ENCODE peak calls at places on chromosomes 4 and X, in four cellular contexts. V, S, X and I are unnamed samples.

GRCh38 chrX:37060999-37061398 is 52.8 kb downstream of the FAM47C start:
- DNase-seq in V (peak; percentile 11), X (peak; percentile 72), S (peak; percentile 57), I (no peak)

GRCh38 chr4:184028571-184028996 is 123.5 kb downstream of the STOX2 start:
- DNase-seq in X (no peak), V (no peak), S (no peak), I (no peak)

GRCh38 chr4:78529569-78530209 is 21.9 kb upstream of the ANXA3 start:
- DNase-seq in V (no peak), X (peak; percentile 79), S (peak; percentile 80), I (no peak)

GRCh38 chr4:108113229-108113628 is 55.5 kb downstream of the LEF1 start:
- DNase-seq in V (no peak), X (no peak), S (no peak), I (no peak)

GRCh38 chr4:12375805-12376204 is 947.1 kb upstream of the HS3ST1 start:
- DNase-seq in S (no peak), V (no peak), X (no peak), I (no peak)

GRCh38 chr4:156971623-156972369 is at the start of gene PDGFC:
- DNase-seq in S (peak; percentile 74), X (peak; percentile 68), V (no peak), I (peak; percentile 31)

GRCh38 chr4:2432991-2433530 is 14.3 kb downstream of the CFAP99 start:
- DNase-seq in V (peak; percentile 18), X (peak; percentile 32), S (peak; percentile 51), I (no peak)

GRCh38 chr4:132063829-132064228 is 1085.3 kb upstream of the PCDH10 start:
- DNase-seq in X (no peak), S (no peak), V (no peak), I (no peak)

GRCh38 chr4:183289688-183290087 is 30.4 kb downstream of the CLDN22 start:
- DNase-seq in S (no peak), X (no peak), V (no peak), I (no peak)

GRCh38 chrX:150229481-150229880 is 133.6 kb upstream of the MAMLD1 start:
- DNase-seq in V (no peak), X (no peak), S (no peak), I (no peak)

GRCh38 chr4:152193059-152193458 is 342.8 kb downstream of the FBXW7 start:
- DNase-seq in V (peak; percentile 33), X (no peak), S (peak; percentile 4), I (no peak)

GRCh38 chrX:115894087-115894486 is 276.5 kb upstream of the AGTR2 start:
- DNase-seq in V (peak; percentile 13), S (peak; percentile 7), X (peak; percentile 65), I (no peak)

GRCh38 chr4:10960386-10960785 is 275.8 kb upstream of the CLNK start:
- DNase-seq in X (no peak), V (no peak), S (no peak), I (no peak)

GRCh38 chr4:2042207-2042946 is 16.8 kb upstream of the NAT8L start:
- DNase-seq in S (no peak), V (no peak), X (no peak), I (no peak)

GRCh38 chr4:105989411-105990242 is 94.4 kb downstream of the NPNT start:
- DNase-seq in V (no peak), S (no peak), X (peak; percentile 70), I (no peak)

GRCh38 chr4:113845138-113845537 is 83.6 kb upstream of the CAMK2D start:
- DNase-seq in X (no peak), S (peak; percentile 84), V (no peak), I (no peak)

GRCh38 chrX:30005821-30006220 is 209.5 kb upstream of the MAGEB2 start:
- DNase-seq in V (no peak), X (no peak), S (no peak), I (no peak)

GRCh38 chr4:5805270-5805669 is 87.6 kb downstream of the CRMP1 start:
- DNase-seq in V (no peak), S (no peak), X (no peak), I (no peak)

GRCh38 chr4:153084249-153084648 is 120.0 kb upstream of the TRIM2 start:
- DNase-seq in V (no peak), X (no peak), S (no peak), I (no peak)

GRCh38 chr4:95142877-95143412 is 385.2 kb downstream of the BMPR1B start:
- DNase-seq in V (no peak), S (no peak), X (no peak), I (no peak)

GRCh38 chr4:137375111-137375850 is 157.0 kb downstream of the PCDH18 start:
- DNase-seq in S (peak; percentile 56), V (no peak), X (no peak), I (no peak)

GRCh38 chrX:45198301-45198700 is 2.4 kb downstream of the DIPK2B start:
- DNase-seq in X (no peak), S (no peak), V (no peak), I (no peak)

GRCh38 chr4:153521995-153522799 is 56.0 kb downstream of the TMEM131L start:
- DNase-seq in X (no peak), S (no peak), V (no peak), I (no peak)

GRCh38 chr4:183437452-183437851 is 7.0 kb upstream of the CDKN2AIP start:
- DNase-seq in X (no peak), S (no peak), V (no peak), I (no peak)

DNA sequence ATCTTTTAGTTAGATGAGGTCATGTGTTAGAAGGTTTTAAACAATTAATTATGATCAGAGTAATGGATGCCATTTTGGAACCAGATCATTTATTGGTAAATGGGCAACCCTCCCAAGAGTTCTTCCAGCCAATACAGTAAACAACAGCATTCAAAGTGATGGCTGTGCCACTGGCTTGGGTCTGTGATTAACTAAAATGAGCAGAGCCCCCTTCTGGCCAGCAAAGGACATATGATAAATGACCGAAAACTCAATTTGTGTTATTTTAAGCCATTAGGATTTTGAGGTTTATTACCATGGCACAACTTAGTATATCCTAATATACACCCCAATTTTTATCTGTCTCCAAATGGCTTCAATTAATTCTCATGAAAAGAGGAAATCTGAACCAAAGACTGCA is 90.8 kb upstream of the NPFFR2 start:
- DNase-seq in X (peak; percentile 64), S (peak; percentile 43), V (no peak), I (no peak)
- TF ChIP-seq CTCF in X (peak; percentile 85), S (peak; percentile 44), V (peak; percentile 33), I (no peak)

DNA sequence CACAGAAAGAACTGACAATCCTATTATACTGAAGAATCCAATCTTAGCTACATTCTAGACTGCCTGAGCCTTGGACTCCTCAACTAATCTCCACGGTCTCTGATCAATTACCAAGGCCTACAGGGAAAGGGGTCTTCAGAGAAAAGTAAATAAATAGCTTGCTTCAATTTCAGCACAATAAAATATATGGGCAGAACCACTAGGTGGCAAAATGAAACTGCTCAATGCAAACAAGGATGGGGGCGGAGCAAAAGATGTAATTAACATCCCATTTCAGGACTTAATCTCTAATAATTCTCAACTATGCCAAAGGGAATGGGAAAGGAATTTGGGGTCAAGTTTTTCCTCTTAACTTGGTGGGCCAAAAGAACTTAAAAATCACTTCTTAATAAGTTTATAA is 78.4 kb upstream of the MAP3K15 start:
- DNase-seq in V (no peak), X (peak; percentile 56), S (peak; percentile 63), I (peak; percentile 44)
- TF ChIP-seq CTCF in V (peak; percentile 57), X (peak; percentile 72), S (peak; percentile 46), I (peak; percentile 33)

GRCh38 chr4:40403079-40403478 is 67.9 kb downstream of the CHRNA9 start:
- DNase-seq in S (no peak), V (no peak), X (no peak), I (no peak)
- TF ChIP-seq CTCF in S (no peak), V (no peak), X (no peak), I (no peak)

GRCh38 chrX:38968344-38968743 is 167.1 kb downstream of the MID1IP1 start:
- DNase-seq in V (no peak), S (no peak), X (no peak), I (no peak)

GRCh38 chrX:38970074-38970473 is 168.8 kb downstream of the MID1IP1 start:
- DNase-seq in S (no peak), X (no peak), V (no peak), I (no peak)

GRCh38 chrX:38961936-38962335 is 160.7 kb downstream of the MID1IP1 start:
- DNase-seq in X (no peak), S (no peak), V (no peak), I (no peak)

GRCh38 chrX:38968817-38969216 is 167.6 kb downstream of the MID1IP1 start:
- DNase-seq in V (no peak), X (no peak), S (no peak), I (no peak)

DNA sequence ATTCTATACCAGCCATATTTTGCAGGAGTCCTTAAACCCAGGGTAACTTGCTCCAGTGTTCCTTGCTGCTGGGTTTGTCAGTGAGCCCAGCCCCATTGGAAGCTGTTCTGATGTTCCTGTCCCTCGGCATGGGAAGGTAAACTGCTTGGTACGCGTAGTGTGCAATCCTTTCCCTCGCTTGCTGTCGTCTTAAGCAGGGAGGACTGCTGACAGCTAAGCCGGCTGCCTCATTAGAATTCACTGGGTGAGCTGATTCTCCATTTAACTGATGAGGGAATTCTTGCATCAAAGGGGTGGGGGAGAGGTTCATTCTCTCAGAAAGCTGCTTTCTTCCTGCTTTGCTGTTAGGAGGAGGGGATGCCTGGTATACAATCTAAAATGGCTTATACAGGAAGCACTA is 164.6 kb downstream of the MID1IP1 start:
- DNase-seq in S (no peak), X (no peak), V (no peak), I (no peak)
- TF ChIP-seq CTCF in S (no peak), X (no peak), V (no peak), I (no peak)

GRCh38 chr4:168995537-168996295 is 14.3 kb downstream of the CBR4 start:
- DNase-seq in V (no peak), X (peak; percentile 59), S (peak; percentile 42), I (no peak)
- TF ChIP-seq CTCF in V (peak; percentile 22), X (peak; percentile 66), S (no peak), I (peak; percentile 31)

GRCh38 chr4:140996757-140997156 is 136.5 kb downstream of the RNF150 start:
- DNase-seq in X (no peak), V (peak; percentile 71), S (peak; percentile 51), I (no peak)
- TF ChIP-seq CTCF in X (no peak), V (peak; percentile 26), S (no peak), I (no peak)

DNA sequence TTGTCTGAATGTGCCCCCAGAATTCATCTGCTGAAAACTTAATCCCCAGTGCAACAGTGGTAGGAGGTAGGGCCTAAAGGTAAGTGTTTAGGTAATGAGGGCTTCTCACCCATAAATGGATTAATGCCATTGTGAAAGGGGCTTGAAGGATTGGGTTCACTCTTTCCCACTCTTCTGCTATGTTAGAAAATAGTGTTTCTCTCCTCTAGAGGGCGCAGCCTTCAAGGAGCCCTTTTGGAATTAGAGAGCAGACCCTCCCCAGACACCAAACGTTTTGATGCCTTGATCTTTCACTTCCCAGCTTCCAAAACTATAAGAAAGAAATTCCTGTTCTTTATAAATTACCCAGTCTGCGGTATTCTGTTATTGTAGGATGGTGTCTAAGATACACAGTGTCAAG is 706.4 kb downstream of the SMARCA1 start:
- DNase-seq in V (no peak), X (peak; percentile 7), S (no peak), I (no peak)
- TF ChIP-seq CTCF in V (no peak), X (peak; percentile 39), S (no peak), I (no peak)